ENCODE peak calls at places on chromosomes 12 and 14, in eight cellular contexts. One of them, this sample, is unnamed. For H3K4me1, the result is how much of the 10 kb centered on the place peaks cover.

GRCh38 chr14:75522224-75522764 is at the start of gene BATF:
- DNase-seq in MM.1S: peak
- DNase-seq in transverse colon: peak
- DNase-seq in HCT116: no peak
- DNase-seq in body of pancreas: no peak
- DNase-seq in naive thymus-derived CD4-positive, alpha-beta T cell: peak
- DNase-seq in neural progenitor cell: no peak
- DNase-seq in tibial nerve: peak
- DNase-seq in this sample: peak

GRCh38 chr12:131923260-131923659 is 5.8 kb upstream of the PUS1 start:
- DNase-seq in MM.1S: peak
- DNase-seq in neural progenitor cell: no peak
- DNase-seq in body of pancreas: no peak
- DNase-seq in tibial nerve: no peak
- DNase-seq in HCT116: no peak
- DNase-seq in transverse colon: peak
- DNase-seq in naive thymus-derived CD4-positive, alpha-beta T cell: no peak
- DNase-seq in this sample: peak

GRCh38 chr12:108640802-108641445 is 7.2 kb upstream of the SELPLG start:
- DNase-seq in body of pancreas: peak
- DNase-seq in MM.1S: peak
- DNase-seq in HCT116: no peak
- DNase-seq in tibial nerve: no peak
- DNase-seq in neural progenitor cell: no peak
- DNase-seq in naive thymus-derived CD4-positive, alpha-beta T cell: no peak
- DNase-seq in transverse colon: peak
- DNase-seq in this sample: no peak

GRCh38 chr12:11693626-11694025 is 44.2 kb downstream of the ETV6 start:
- DNase-seq in neural progenitor cell: no peak
- DNase-seq in naive thymus-derived CD4-positive, alpha-beta T cell: no peak
- DNase-seq in transverse colon: no peak
- DNase-seq in HCT116: no peak
- DNase-seq in MM.1S: no peak
- DNase-seq in body of pancreas: no peak
- DNase-seq in tibial nerve: no peak
- DNase-seq in this sample: no peak

GRCh38 chr14:77965919-77966435 is 166.1 kb downstream of the ADCK1 start:
- DNase-seq in naive thymus-derived CD4-positive, alpha-beta T cell: no peak
- DNase-seq in body of pancreas: peak
- DNase-seq in transverse colon: no peak
- DNase-seq in MM.1S: peak
- DNase-seq in HCT116: no peak
- DNase-seq in tibial nerve: no peak
- DNase-seq in neural progenitor cell: peak
- DNase-seq in this sample: no peak

GRCh38 chr12:56839489-56840442 is 76.6 kb downstream of the HSD17B6 start:
- DNase-seq in body of pancreas: no peak
- DNase-seq in neural progenitor cell: peak
- DNase-seq in MM.1S: peak
- DNase-seq in HCT116: peak
- DNase-seq in transverse colon: peak
- DNase-seq in tibial nerve: peak
- DNase-seq in naive thymus-derived CD4-positive, alpha-beta T cell: no peak
- DNase-seq in this sample: peak

GRCh38 chr14:99262977-99263448 is 9.0 kb downstream of the BCL11B start:
- DNase-seq in transverse colon: no peak
- DNase-seq in MM.1S: no peak
- DNase-seq in HCT116: no peak
- DNase-seq in neural progenitor cell: no peak
- DNase-seq in body of pancreas: no peak
- DNase-seq in naive thymus-derived CD4-positive, alpha-beta T cell: no peak
- DNase-seq in tibial nerve: no peak
- DNase-seq in this sample: no peak

GRCh38 chr12:43112101-43112661 is 439.8 kb downstream of the ADAMTS20 start:
- DNase-seq in MM.1S: no peak
- DNase-seq in body of pancreas: no peak
- DNase-seq in HCT116: no peak
- DNase-seq in tibial nerve: no peak
- DNase-seq in neural progenitor cell: no peak
- DNase-seq in transverse colon: no peak
- DNase-seq in naive thymus-derived CD4-positive, alpha-beta T cell: no peak
- DNase-seq in this sample: no peak

GRCh38 chr12:47990351-47991105 is 13.7 kb downstream of the COL2A1 start:
- DNase-seq in neural progenitor cell: no peak
- DNase-seq in tibial nerve: no peak
- DNase-seq in MM.1S: peak
- DNase-seq in transverse colon: no peak
- DNase-seq in body of pancreas: peak
- DNase-seq in naive thymus-derived CD4-positive, alpha-beta T cell: peak
- DNase-seq in HCT116: no peak
- DNase-seq in this sample: no peak

GRCh38 chr14:65772901-65773574 is 360.5 kb downstream of the FUT8 start:
- DNase-seq in HCT116: no peak
- DNase-seq in naive thymus-derived CD4-positive, alpha-beta T cell: no peak
- DNase-seq in MM.1S: no peak
- DNase-seq in tibial nerve: no peak
- DNase-seq in transverse colon: no peak
- DNase-seq in neural progenitor cell: no peak
- DNase-seq in body of pancreas: no peak
- DNase-seq in this sample: no peak

GRCh38 chr14:103716091-103716801 is 636 bp downstream of the ZFYVE21 start:
- DNase-seq in HCT116: no peak
- DNase-seq in naive thymus-derived CD4-positive, alpha-beta T cell: no peak
- DNase-seq in body of pancreas: no peak
- DNase-seq in MM.1S: peak
- DNase-seq in tibial nerve: no peak
- DNase-seq in transverse colon: peak
- DNase-seq in neural progenitor cell: no peak
- DNase-seq in this sample: peak

GRCh38 chr12:75489613-75490210 is 9.2 kb downstream of the GLIPR1 start:
- DNase-seq in HCT116: peak
- DNase-seq in neural progenitor cell: no peak
- DNase-seq in MM.1S: no peak
- DNase-seq in naive thymus-derived CD4-positive, alpha-beta T cell: no peak
- DNase-seq in body of pancreas: no peak
- DNase-seq in transverse colon: no peak
- DNase-seq in tibial nerve: no peak
- DNase-seq in this sample: no peak

GRCh38 chr14:68976160-68977067 is 2.7 kb downstream of the ACTN1 start:
- DNase-seq in transverse colon: peak
- DNase-seq in body of pancreas: peak
- DNase-seq in HCT116: no peak
- DNase-seq in naive thymus-derived CD4-positive, alpha-beta T cell: no peak
- DNase-seq in tibial nerve: no peak
- DNase-seq in neural progenitor cell: no peak
- DNase-seq in MM.1S: no peak
- DNase-seq in this sample: no peak
- H3K4me1 ChIP-seq in transverse colon: under half
- H3K4me1 ChIP-seq in body of pancreas: under half
- H3K4me1 ChIP-seq in HCT116: under half
- H3K4me1 ChIP-seq in naive thymus-derived CD4-positive, alpha-beta T cell: under half
- H3K4me1 ChIP-seq in tibial nerve: under half
- H3K4me1 ChIP-seq in neural progenitor cell: under half
- H3K4me1 ChIP-seq in MM.1S: under half
- H3K4me1 ChIP-seq in this sample: under half

DNA sequence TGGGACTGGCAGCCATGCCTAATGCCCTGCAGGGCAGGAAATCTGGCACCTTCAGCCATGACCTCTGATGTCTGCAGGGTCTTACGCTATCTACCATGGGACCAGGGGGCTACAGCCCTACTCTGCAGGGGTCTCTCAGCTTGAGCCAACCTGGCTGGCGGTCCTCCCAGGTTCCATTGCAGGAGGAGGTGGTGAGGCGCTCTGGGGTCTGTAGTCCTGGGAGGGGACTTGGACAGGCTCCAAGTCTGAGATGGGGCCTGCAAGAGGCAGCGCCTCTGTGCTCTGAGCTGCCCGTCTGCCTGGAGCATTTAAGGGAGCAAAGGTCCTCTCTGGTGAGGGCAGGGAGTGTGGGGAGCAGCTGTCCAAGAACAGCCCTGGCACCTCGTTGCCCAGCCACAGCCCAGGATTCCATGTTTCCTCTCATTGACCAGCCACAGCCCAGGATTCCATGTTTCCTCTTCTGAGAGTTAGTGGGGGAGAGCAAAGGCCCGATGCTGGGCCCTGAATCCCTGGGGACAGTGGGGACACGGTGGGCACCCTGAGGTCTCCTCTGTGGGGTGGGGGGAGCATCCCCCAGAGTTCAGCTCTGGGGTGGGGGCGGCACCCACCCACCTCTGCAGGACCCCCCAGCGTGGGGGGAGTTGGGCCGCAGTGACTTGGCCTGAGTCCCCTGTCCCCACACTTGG is 678 bp downstream of the PLD4 start:
- DNase-seq in tibial nerve: no peak
- DNase-seq in naive thymus-derived CD4-positive, alpha-beta T cell: no peak
- DNase-seq in body of pancreas: no peak
- DNase-seq in neural progenitor cell: no peak
- DNase-seq in transverse colon: no peak
- DNase-seq in MM.1S: no peak
- DNase-seq in HCT116: no peak
- DNase-seq in this sample: no peak
- H3K4me3 ChIP-seq in tibial nerve: no peak
- H3K4me3 ChIP-seq in naive thymus-derived CD4-positive, alpha-beta T cell: no peak
- H3K4me3 ChIP-seq in body of pancreas: no peak
- H3K4me3 ChIP-seq in neural progenitor cell: no peak
- H3K4me3 ChIP-seq in transverse colon: no peak
- H3K4me3 ChIP-seq in MM.1S: no peak
- H3K4me3 ChIP-seq in HCT116: no peak
- H3K4me3 ChIP-seq in this sample: no peak

GRCh38 chr12:27191531-27191930 is 52.6 kb upstream of the STK38L start:
- DNase-seq in body of pancreas: no peak
- DNase-seq in MM.1S: no peak
- DNase-seq in tibial nerve: no peak
- DNase-seq in transverse colon: no peak
- DNase-seq in naive thymus-derived CD4-positive, alpha-beta T cell: no peak
- DNase-seq in neural progenitor cell: no peak
- DNase-seq in HCT116: no peak
- DNase-seq in this sample: no peak
- H3K4me1 ChIP-seq in body of pancreas: under half
- H3K4me1 ChIP-seq in MM.1S: under half
- H3K4me1 ChIP-seq in tibial nerve: under half
- H3K4me1 ChIP-seq in transverse colon: under half
- H3K4me1 ChIP-seq in naive thymus-derived CD4-positive, alpha-beta T cell: under half
- H3K4me1 ChIP-seq in neural progenitor cell: under half
- H3K4me1 ChIP-seq in HCT116: under half
- H3K4me1 ChIP-seq in this sample: under half

DNA sequence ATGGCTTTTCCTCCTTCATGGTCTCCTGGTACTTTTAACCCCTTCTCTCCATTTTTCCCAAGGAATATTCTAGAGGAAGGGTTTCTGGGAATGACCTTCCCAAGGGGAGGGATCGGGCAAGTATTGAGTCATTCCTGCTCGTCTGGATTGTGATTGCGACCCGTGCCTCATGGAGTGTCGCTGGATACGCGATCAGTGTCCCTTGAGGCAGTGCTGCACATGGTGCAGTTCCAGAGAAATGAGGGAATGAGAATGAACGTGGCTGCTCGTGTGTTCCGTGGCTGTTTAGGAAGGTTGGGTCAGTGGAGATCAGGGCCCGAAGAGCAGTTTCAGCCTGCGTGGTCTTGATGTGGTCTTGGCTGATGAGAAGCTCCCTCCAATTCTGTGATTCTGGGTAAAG is 234.4 kb downstream of the CACNA1C start:
- DNase-seq in MM.1S: no peak
- DNase-seq in neural progenitor cell: no peak
- DNase-seq in naive thymus-derived CD4-positive, alpha-beta T cell: no peak
- DNase-seq in tibial nerve: no peak
- DNase-seq in transverse colon: no peak
- DNase-seq in HCT116: no peak
- DNase-seq in body of pancreas: no peak
- DNase-seq in this sample: no peak
- H3K4me3 ChIP-seq in MM.1S: no peak
- H3K4me3 ChIP-seq in neural progenitor cell: no peak
- H3K4me3 ChIP-seq in naive thymus-derived CD4-positive, alpha-beta T cell: no peak
- H3K4me3 ChIP-seq in tibial nerve: no peak
- H3K4me3 ChIP-seq in transverse colon: no peak
- H3K4me3 ChIP-seq in HCT116: no peak
- H3K4me3 ChIP-seq in body of pancreas: no peak
- H3K4me3 ChIP-seq in this sample: no peak

DNA sequence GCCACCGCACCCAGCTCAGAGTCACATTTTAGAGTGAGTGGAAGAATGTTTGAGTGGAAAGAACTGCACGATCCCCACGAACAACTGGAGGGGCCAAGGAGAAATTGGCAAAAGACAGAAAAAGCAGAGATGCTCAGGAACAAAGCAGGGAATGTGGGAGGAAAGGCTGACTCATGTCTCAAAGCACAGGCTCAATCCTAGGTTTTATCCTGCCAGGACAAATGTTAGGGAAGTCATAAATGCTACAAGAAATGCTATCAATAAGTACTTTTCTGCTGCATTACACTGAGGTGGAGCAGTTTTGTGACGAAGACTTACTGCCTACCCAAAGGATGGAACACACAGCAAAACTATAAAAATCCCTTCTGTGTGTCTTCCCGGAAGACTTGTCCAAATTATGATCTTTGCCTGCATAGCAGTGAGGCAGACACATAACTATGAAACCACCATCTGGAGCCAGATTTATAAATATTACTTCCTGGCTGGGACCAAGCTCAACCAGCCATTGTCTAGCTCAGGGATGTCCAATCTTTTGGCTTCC is 26.7 kb downstream of the NIN start:
- DNase-seq in naive thymus-derived CD4-positive, alpha-beta T cell: no peak
- DNase-seq in body of pancreas: no peak
- DNase-seq in HCT116: no peak
- DNase-seq in MM.1S: no peak
- DNase-seq in tibial nerve: no peak
- DNase-seq in neural progenitor cell: no peak
- DNase-seq in transverse colon: no peak
- DNase-seq in this sample: no peak
- H3K4me1 ChIP-seq in naive thymus-derived CD4-positive, alpha-beta T cell: under half
- H3K4me1 ChIP-seq in body of pancreas: under half
- H3K4me1 ChIP-seq in HCT116: under half
- H3K4me1 ChIP-seq in MM.1S: under half
- H3K4me1 ChIP-seq in tibial nerve: under half
- H3K4me1 ChIP-seq in neural progenitor cell: under half
- H3K4me1 ChIP-seq in transverse colon: under half
- H3K4me1 ChIP-seq in this sample: under half

DNA sequence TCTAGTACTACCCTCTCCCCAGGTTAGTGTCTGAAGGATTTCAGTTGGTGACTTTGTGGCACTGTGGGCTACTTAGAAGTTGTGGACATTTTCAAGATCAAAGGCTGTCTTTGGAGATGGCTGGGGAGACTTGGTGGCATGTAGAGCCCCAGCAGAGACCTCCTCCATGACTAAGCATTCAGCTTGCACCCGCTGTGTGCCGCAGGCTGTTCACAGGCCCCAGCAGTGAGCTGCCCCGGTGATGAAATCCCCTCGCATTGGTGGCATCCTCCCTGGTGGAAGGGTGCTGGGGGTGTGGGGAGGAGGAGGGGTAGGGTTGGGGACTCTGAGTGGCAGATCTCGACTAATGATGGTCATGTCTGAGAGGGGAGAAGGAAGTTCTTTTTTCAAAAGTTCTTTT is 173.9 kb downstream of the TSPAN9 start:
- DNase-seq in MM.1S: no peak
- DNase-seq in tibial nerve: no peak
- DNase-seq in transverse colon: no peak
- DNase-seq in body of pancreas: no peak
- DNase-seq in naive thymus-derived CD4-positive, alpha-beta T cell: no peak
- DNase-seq in neural progenitor cell: no peak
- DNase-seq in HCT116: no peak
- DNase-seq in this sample: no peak
- H3K4me3 ChIP-seq in MM.1S: no peak
- H3K4me3 ChIP-seq in tibial nerve: no peak
- H3K4me3 ChIP-seq in transverse colon: no peak
- H3K4me3 ChIP-seq in body of pancreas: no peak
- H3K4me3 ChIP-seq in naive thymus-derived CD4-positive, alpha-beta T cell: no peak
- H3K4me3 ChIP-seq in neural progenitor cell: no peak
- H3K4me3 ChIP-seq in HCT116: no peak
- H3K4me3 ChIP-seq in this sample: no peak